ENCODE peak calls at places on chromosomes 6 and 20, in six cellular contexts. Z, C, P, T, G and V are unnamed samples.

GRCh38 chr20:8492182-8492581 is 360.1 kb downstream of the PLCB1 start:
- DNase-seq in Z (no peak), T (no peak), P (no peak), C (no peak), G (no peak), V (no peak)

GRCh38 chr6:161141173-161141572 is 132.7 kb downstream of the AGPAT4 start:
- DNase-seq in G (no peak), C (peak; percentile 52), Z (no peak), T (peak; percentile 25), P (no peak), V (no peak)

GRCh38 chr20:23412026-23412425 is 9.3 kb downstream of the NAPB start:
- DNase-seq in C (no peak), P (no peak), Z (no peak), T (no peak), G (peak; percentile 50), V (no peak)

GRCh38 chr6:77926198-77926752 is 273.4 kb downstream of the MEI4 start:
- DNase-seq in Z (no peak), G (no peak), T (peak; percentile 5), P (no peak), C (no peak), V (no peak)

GRCh38 chr6:163707385-163708355 is 293.2 kb downstream of the QKI start:
- DNase-seq in P (no peak), G (no peak), Z (peak; percentile 47), C (no peak), T (no peak), V (no peak)

GRCh38 chr6:27757307-27757706 is 154.9 kb downstream of the OR2B2 start:
- DNase-seq in T (no peak), Z (peak; percentile 73), G (peak; percentile 11), P (peak; percentile 47), C (no peak), V (no peak)

GRCh38 chr6:120202878-120203277 is 853.3 kb upstream of the MAN1A1 start:
- DNase-seq in T (no peak), Z (no peak), P (no peak), G (no peak), C (no peak), V (no peak)

GRCh38 chr6:110255356-110255755 is 75.1 kb downstream of the CDC40 start:
- DNase-seq in Z (no peak), P (no peak), G (peak; percentile 33), T (peak; percentile 45), C (no peak), V (no peak)

GRCh38 chr20:55132523-55132922 is 657.1 kb downstream of the DOK5 start:
- DNase-seq in T (no peak), P (no peak), Z (no peak), C (no peak), G (no peak), V (no peak)

GRCh38 chr6:111803804-111804203 is 69.4 kb downstream of the FYN start:
- DNase-seq in G (peak; percentile 94), P (no peak), C (no peak), Z (no peak), T (no peak), V (peak; percentile 62)

GRCh38 chr20:62501801-62502495 is 26.2 kb upstream of the GATA5 start:
- DNase-seq in Z (no peak), C (no peak), T (peak; percentile 53), G (peak; percentile 9), P (no peak), V (no peak)

GRCh38 chr20:63401384-63402110 is 40.4 kb upstream of the CHRNA4 start:
- DNase-seq in Z (no peak), G (no peak), C (no peak), P (no peak), T (no peak), V (no peak)

GRCh38 chr20:23203951-23204730 is 118.0 kb upstream of the CD93 start:
- DNase-seq in G (no peak), P (no peak), C (no peak), Z (no peak), T (no peak), V (no peak)

GRCh38 chr6:132357120-132357519 is 44.2 kb downstream of the MOXD1 start:
- DNase-seq in T (no peak), G (peak; percentile 47), Z (no peak), C (no peak), P (no peak), V (no peak)

GRCh38 chr6:165636015-165636414 is 27.0 kb downstream of the PDE10A start:
- DNase-seq in P (no peak), C (no peak), T (peak; percentile 37), Z (no peak), G (no peak), V (no peak)

GRCh38 chr6:45222380-45222779 is 105.8 kb upstream of the RUNX2 start:
- DNase-seq in P (no peak), C (no peak), Z (no peak), T (no peak), G (no peak), V (no peak)

GRCh38 chr20:5569021-5569420 is 181.2 kb upstream of the SHLD1 start:
- DNase-seq in Z (no peak), C (no peak), G (peak; percentile 69), P (no peak), T (peak; percentile 65), V (no peak)

GRCh38 chr6:133959667-133960368 is 6.8 kb downstream of the TBPL1 start:
- DNase-seq in T (no peak), C (no peak), G (no peak), P (no peak), Z (no peak), V (no peak)

GRCh38 chr20:46111028-46111835 is 6.9 kb upstream of the CD40 start:
- DNase-seq in P (no peak), C (no peak), G (peak; percentile 44), Z (no peak), T (no peak), V (no peak)

GRCh38 chr20:34215711-34216381 is 25.4 kb upstream of the ASIP start:
- DNase-seq in G (peak; percentile 71), Z (peak; percentile 95), T (peak; percentile 51), P (peak; percentile 96), C (peak; percentile 78), V (peak; percentile 23)

GRCh38 chr6:89371849-89372505 is 19.5 kb upstream of the UBE2J1 start:
- DNase-seq in G (peak; percentile 36), C (peak; percentile 78), T (peak; percentile 48), P (peak; percentile 88), Z (peak; percentile 89), V (no peak)

GRCh38 chr20:12984863-12985262 is 23.9 kb upstream of the SPTLC3 start:
- DNase-seq in Z (no peak), P (no peak), G (no peak), T (no peak), C (no peak), V (no peak)

GRCh38 chr6:147203311-147204059 is 732 bp upstream of the STXBP5 start:
- DNase-seq in G (peak; percentile 83), Z (peak; percentile 90), T (peak; percentile 50), C (no peak), P (peak; percentile 88), V (no peak)

GRCh38 chr6:138657026-138657425 is 116.5 kb upstream of the CCDC28A start:
- DNase-seq in P (no peak), C (no peak), G (no peak), Z (no peak), T (no peak), V (no peak)

GRCh38 chr6:43009124-43009523 is 4.6 kb downstream of the MEA1 start:
- DNase-seq in Z (no peak), C (no peak), T (peak; percentile 34), P (peak; percentile 68), G (peak; percentile 28), V (no peak)

GRCh38 chr20:38108438-38109024 is 56.5 kb downstream of the TGM2 start:
- DNase-seq in C (peak; percentile 71), T (no peak), Z (no peak), P (no peak), G (peak; percentile 83), V (peak; percentile 47)

GRCh38 chr6:118936304-118936703 is 1.3 kb upstream of the MCM9 start:
- DNase-seq in Z (no peak), C (no peak), P (no peak), T (no peak), G (no peak), V (no peak)

GRCh38 chr6:37354526-37355384 is 972 bp downstream of the RNF8 start:
- DNase-seq in C (no peak), G (no peak), T (no peak), Z (peak; percentile 74), P (peak; percentile 53), V (no peak)

DNA sequence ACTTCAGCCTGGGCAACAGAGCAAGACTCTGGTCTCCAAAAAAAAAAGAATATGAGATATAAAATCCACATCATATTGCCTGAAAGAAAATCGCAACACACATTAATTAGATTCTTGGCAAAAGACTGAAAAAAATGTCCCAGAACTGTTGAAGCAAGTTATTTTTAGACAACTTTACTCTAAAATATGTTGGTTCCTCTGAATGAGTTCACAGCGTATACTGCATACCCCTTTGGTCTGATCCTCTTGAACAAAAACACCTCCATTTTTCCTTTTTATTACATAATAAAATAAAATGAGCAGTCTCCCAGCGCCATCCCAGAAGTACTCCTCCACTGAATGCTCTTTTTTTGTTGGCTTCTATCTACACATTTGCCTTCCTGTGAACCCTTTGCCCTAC is 126.0 kb upstream of the TMEM170B start:
- DNase-seq in Z (no peak), C (no peak), P (no peak), T (no peak), G (no peak), V (no peak)
- H3K4me3 ChIP-seq in Z (no peak overlapping the region), C (no peak overlapping the region), P (no peak overlapping the region), T (no peak overlapping the region), G (no peak overlapping the region), V (no peak overlapping the region)

DNA sequence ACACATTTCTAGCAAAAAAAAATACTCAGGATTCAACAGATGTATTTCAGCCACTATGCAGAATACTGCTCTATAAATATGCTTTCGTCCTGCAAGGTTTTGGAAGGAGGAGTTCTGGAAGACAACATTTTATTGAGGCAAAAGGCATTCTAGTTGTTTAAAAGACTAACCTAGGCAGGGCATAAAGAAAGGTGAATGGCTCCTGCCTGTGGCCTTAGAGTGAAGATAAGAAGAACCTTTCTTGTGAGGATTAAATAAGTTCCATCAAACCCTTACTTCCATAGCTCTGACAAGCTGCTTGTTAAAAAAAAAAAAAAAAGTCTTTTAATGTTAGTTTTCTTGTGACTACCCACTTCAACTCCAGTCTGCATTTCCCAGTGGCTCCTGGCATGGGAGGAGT is 139.8 kb downstream of the ADGRB3 start:
- DNase-seq in C (no peak), Z (no peak), T (no peak), G (no peak), P (no peak), V (no peak)
- H3K4me3 ChIP-seq in C (no peak overlapping the region), Z (no peak overlapping the region), T (no peak overlapping the region), G (no peak overlapping the region), P (no peak overlapping the region), V (no peak overlapping the region)

DNA sequence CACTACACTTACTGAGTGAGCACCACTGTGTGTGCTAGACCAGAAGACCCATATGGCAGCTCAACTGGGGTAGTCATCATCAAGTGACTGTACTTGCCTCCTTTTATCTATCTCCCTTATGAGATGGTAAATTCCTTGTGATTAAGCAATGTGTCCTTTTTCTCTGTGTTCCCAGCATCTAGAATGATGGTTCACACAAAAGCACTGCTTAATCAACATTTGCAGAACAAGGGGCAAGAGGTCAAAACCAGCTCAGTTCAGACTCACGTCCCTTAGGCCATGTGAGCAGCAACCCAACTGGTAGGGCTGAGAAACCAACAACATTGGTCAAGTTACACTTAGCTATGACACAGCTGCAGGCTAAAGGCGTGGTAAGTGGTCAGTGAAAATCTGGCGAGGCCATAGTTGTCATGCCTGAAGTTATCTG is 10.0 kb downstream of the TRAM2 start:
- DNase-seq in Z (no peak), C (peak; percentile 80), G (peak; percentile 99), P (no peak), T (peak; percentile 100), V (peak; percentile 99)
- H3K4me3 ChIP-seq in Z (no peak overlapping the region), C (no peak overlapping the region), G (no peak overlapping the region), P (no peak overlapping the region), T (no peak overlapping the region), V (no peak overlapping the region)

GRCh38 chr6:157302761-157303160 is 20.6 kb downstream of the TMEM242 start:
- DNase-seq in G (no peak), C (no peak), T (no peak), P (no peak), Z (no peak), V (no peak)
- H3K4me3 ChIP-seq in G (no peak overlapping the region), C (no peak overlapping the region), T (no peak overlapping the region), P (no peak overlapping the region), Z (no peak overlapping the region), V (no peak overlapping the region)